ENCODE peak calls at places on chromosomes 1 and 21, in four cellular contexts. S, J, T and Y are unnamed samples. For H3K4me1, the result is how much of the 10 kb centered on the place peaks cover.

GRCh38 chr1:10170362-10170665 is 40.1 kb upstream of the KIF1B start:
- DNase-seq in S (peak), J (no peak), T (no peak), Y (peak)

GRCh38 chr1:112882271-112882744 is 73.7 kb downstream of the SLC16A1 start:
- DNase-seq in S (no peak), J (no peak), T (no peak), Y (no peak)

GRCh38 chr1:86779308-86780191 is 75.2 kb downstream of the SH3GLB1 start:
- DNase-seq in S (peak), J (no peak), T (no peak), Y (peak)

GRCh38 chr1:171998711-171999110 is 157.4 kb downstream of the DNM3 start:
- DNase-seq in S (no peak), J (no peak), T (no peak), Y (no peak)

GRCh38 chr1:52662645-52663313 is 29.8 kb downstream of the SHISAL2A start:
- DNase-seq in S (peak), J (peak), T (peak), Y (peak)

GRCh38 chr1:227944066-227944930 is 3.4 kb downstream of the WNT9A start:
- DNase-seq in S (peak), J (no peak), T (no peak), Y (no peak)

GRCh38 chr1:43053040-43053439 is 94.4 kb upstream of the SLC2A1 start:
- DNase-seq in S (no peak), J (no peak), T (no peak), Y (no peak)

GRCh38 chr1:110489406-110489805 is 29.6 kb downstream of the KCNA10 start:
- DNase-seq in S (no peak), J (no peak), T (no peak), Y (no peak)

GRCh38 chr1:36323636-36324321 is at the start of gene EVA1B:
- DNase-seq in S (peak), J (peak), T (peak), Y (peak)

GRCh38 chr1:172006660-172007059 is 165.4 kb downstream of the DNM3 start:
- DNase-seq in S (no peak), J (no peak), T (no peak), Y (no peak)

GRCh38 chr21:45386728-45387371 is 18.1 kb upstream of the COL18A1 start:
- DNase-seq in S (peak), J (no peak), T (no peak), Y (peak)

GRCh38 chr1:87612966-87613365 is 284.3 kb downstream of the LMO4 start:
- DNase-seq in S (peak), J (no peak), T (no peak), Y (peak)

GRCh38 chr1:94325379-94326302 is 88.3 kb upstream of the ARHGAP29 start:
- DNase-seq in S (no peak), J (no peak), T (no peak), Y (peak)

GRCh38 chr1:50568782-50569181 is 145.5 kb upstream of the DMRTA2 start:
- DNase-seq in S (no peak), J (peak), T (no peak), Y (no peak)

GRCh38 chr21:36639769-36640168 is 59.1 kb upstream of the SIM2 start:
- DNase-seq in S (no peak), J (no peak), T (no peak), Y (no peak)

GRCh38 chr1:243842154-243842553 is 7.9 kb downstream of the AKT3 start:
- DNase-seq in S (no peak), J (no peak), T (no peak), Y (no peak)

GRCh38 chr21:44544566-44544965 is 4.6 kb upstream of the KRTAP10-1 start:
- DNase-seq in S (no peak), J (no peak), T (no peak), Y (no peak)

GRCh38 chr1:243705585-243705984 is 144.5 kb downstream of the AKT3 start:
- DNase-seq in S (no peak), J (no peak), T (no peak), Y (no peak)

GRCh38 chr1:65792671-65793358 is at the start of gene PDE4B:
- DNase-seq in S (peak), J (peak), T (peak), Y (no peak)

GRCh38 chr1:92583821-92584760 is 97.4 kb upstream of the GFI1 start:
- DNase-seq in S (no peak), J (no peak), T (no peak), Y (no peak)

GRCh38 chr21:31221051-31221450 is 123.0 kb downstream of the TIAM1 start:
- DNase-seq in S (no peak), J (no peak), T (no peak), Y (no peak)

GRCh38 chr1:202966006-202966904 is 802 bp downstream of the CYB5R1 start:
- DNase-seq in S (no peak), J (no peak), T (no peak), Y (no peak)

GRCh38 chr1:157099633-157100009 is at the start of gene ETV3L:
- DNase-seq in S (no peak), J (peak), T (no peak), Y (no peak)

GRCh38 chr1:15501208-15502032 is 22.6 kb downstream of the CASP9 start:
- DNase-seq in S (peak), J (peak), T (peak), Y (peak)

GRCh38 chr1:169943963-169944526 is 50.3 kb upstream of the SCYL3 start:
- DNase-seq in S (no peak), J (no peak), T (no peak), Y (no peak)

GRCh38 chr1:209845405-209845725 is 17.6 kb downstream of the UTP25 start:
- DNase-seq in S (no peak), J (no peak), T (no peak), Y (no peak)

GRCh38 chr1:223620297-223620900 is 45.1 kb downstream of the CAPN8 start:
- DNase-seq in S (no peak), J (no peak), T (no peak), Y (no peak)

DNA sequence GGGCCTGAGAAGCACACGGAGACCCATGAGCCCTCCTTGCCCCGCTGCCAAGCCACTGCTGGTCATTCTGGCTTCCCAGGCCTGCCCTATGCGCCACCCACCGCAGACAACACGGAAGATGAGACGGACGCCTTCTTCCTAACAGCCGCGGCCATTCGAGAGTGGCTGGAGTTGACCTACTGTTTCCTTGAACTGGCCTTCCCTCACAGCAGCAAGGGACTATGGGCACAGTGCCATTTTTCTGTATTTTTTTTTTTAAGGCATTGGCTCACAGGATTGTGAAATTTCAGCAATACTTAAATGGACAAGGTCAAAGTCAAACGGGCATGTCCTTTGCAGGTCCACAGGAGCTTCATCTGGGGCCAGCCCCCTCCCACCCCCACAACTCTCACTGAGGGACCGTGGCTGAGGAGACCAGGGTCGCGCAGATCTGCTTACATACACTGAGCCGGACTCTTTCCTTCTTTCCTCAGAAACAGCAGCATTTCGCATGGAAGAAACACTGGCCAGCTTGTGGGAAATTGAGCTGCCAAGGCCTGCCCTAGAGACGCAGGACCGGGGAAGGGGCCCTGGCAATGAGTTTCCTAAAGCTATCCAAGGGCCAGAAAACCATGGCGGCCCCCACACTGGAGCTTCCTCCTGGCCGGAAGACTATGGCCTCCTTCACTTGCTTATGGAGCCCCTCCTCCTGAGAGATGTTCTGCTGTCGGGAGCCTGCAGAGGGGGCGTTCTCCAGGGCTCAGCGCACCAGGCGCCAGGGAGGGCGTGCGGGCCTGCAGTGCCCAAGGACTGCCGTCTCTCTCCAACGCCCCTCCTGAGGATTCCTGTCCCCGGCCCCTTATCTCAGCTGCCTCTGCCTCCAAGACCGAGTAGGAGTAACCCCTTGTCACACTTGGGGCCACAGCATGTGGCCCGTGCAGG is 98.9 kb downstream of the PGBD5 start:
- DNase-seq in S (no peak), J (no peak), T (no peak), Y (no peak)
- H3K27ac ChIP-seq in S (no peak), J (no peak), T (no peak), Y (no peak)

DNA sequence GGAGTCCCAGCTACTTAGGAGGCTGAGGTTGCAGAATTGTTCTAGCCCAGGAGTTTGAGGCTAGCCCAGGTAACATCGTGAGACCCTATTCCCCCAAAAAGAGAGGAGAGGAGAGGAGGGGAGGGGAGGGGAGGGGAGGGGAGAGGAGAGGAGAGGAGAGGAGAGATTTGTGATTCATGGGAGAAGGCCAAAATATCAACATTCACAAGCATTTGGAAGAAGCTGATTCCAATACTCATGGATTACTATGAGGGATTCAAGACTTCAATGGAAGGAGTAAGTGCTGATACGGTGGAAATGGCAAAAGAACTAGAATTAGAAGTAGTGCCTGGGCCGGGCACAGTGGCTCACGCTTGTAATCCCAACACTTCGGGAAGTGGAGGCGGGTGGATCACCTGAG is 187.8 kb downstream of the EIF4G3 start:
- DNase-seq in S (no peak), J (no peak), T (no peak), Y (no peak)
- H3K4me1 ChIP-seq in S (under half), J (under half), T (under half), Y (under half)

GRCh38 chr1:201283836-201284553 is 689 bp downstream of the PKP1 start:
- DNase-seq in S (no peak), J (no peak), T (no peak), Y (no peak)

GRCh38 chr1:201281573-201281972 is 1.7 kb upstream of the PKP1 start:
- DNase-seq in S (no peak), J (no peak), T (no peak), Y (no peak)

GRCh38 chr1:201282216-201282615 is 1.1 kb upstream of the PKP1 start:
- DNase-seq in S (no peak), J (no peak), T (no peak), Y (no peak)

GRCh38 chr1:201284636-201285035 is 1.3 kb downstream of the PKP1 start:
- DNase-seq in S (no peak), J (no peak), T (no peak), Y (no peak)

DNA sequence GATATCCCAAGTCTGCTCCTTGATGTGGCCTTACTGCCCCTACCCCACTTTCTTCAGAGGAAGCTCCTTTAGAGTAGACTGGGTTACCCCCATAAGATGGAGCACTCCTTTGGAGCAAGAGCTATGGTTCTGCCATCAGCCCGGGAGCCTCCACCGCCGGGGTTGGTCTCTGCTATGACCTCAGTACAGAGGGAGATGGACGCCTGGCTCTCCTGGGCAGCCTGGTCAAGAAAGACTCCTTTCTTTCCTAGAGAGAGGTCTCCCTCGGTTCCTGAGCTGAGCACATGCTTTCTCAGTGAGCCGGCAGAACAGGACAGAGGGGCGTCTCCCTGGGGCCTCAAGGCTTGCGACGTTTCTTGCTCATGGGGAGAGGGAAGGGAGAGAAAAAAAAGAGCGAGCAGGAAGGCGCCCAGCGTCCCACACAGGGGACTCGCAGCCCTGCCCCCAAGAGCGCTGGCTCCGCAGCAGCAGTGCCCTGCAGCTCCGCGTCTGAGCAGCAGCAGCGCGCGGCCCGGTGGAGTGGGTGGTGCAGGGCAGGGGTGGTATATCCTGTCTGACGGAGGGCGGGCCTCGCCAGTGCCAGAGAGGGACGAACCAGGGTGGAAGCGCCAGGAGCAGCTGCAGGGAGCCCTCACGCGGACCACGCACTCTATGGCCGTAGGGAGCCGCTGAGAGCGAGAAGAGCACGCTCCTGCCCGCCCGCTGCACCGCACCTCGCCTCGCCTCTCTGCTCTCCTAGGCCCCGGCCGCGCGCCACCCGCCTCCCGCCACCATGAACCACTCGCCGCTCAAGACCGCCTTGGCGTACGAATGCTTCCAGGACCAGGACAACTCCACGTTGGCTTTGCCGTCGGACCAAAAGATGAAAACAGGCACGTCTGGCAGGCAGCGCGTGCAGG is at the start of gene PKP1:
- DNase-seq in S (peak), J (peak), T (no peak), Y (peak)
- H2AFZ ChIP-seq in S (peak), J (peak), T (no peak), Y (peak)

GRCh38 chr1:103220503-103221095 is 112.3 kb upstream of the COL11A1 start:
- DNase-seq in S (no peak), J (no peak), T (no peak), Y (no peak)
- H3K27ac ChIP-seq in S (no peak), J (no peak), T (no peak), Y (no peak)

DNA sequence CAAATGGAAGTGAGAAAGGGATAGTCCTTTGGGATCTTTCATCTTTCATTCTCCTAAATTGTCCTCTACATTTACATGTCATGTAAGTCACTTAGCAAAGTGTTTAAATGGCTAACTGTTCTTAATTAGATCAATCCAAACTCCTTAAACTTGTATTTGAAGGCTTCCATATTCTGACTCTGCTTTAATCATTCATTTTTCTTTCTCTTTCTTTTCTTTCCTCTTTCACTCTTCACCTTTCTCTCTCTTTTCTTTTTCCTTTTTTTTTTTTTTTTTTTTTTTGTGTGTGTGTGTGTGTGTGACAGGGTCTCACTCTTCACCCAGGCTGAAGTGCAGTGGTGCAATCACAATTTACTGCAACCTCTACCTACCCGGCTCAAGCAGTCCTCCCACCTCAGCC is 71.7 kb downstream of the RPS27 start:
- DNase-seq in S (no peak), J (no peak), T (no peak), Y (no peak)
- H3K4me1 ChIP-seq in S (under half), J (under half), T (under half), Y (under half)

DNA sequence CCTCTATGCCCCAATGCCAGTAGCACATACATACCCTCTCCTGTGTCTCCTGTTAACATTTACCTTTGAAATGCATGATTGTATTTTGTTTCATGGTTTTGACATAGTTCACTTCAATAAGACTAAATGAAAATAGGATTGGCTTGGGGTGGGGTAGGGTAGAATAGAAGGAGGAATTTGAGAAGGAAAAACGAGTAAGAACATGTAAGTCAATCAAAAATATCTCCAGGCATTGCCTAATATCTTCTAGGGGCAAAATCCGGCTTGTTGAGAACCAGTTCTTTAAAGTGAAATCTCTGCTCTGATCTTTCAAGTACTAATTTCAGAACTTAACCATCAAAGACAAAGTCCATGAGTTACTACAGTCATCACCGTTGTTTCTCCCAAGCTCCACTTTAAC is 31.8 kb upstream of the RGS2 start:
- DNase-seq in S (no peak), J (no peak), T (no peak), Y (no peak)
- H2AFZ ChIP-seq in S (no peak), J (no peak), T (no peak), Y (no peak)

GRCh38 chr21:32307706-32308105 is 9.1 kb downstream of the MRAP start:
- DNase-seq in S (no peak), J (no peak), T (no peak), Y (no peak)

GRCh38 chr21:32308696-32309095 is 10.0 kb downstream of the MRAP start:
- DNase-seq in S (no peak), J (no peak), T (no peak), Y (no peak)

GRCh38 chr21:32311621-32312020 is 13.0 kb downstream of the MRAP start:
- DNase-seq in S (no peak), J (no peak), T (no peak), Y (no peak)

GRCh38 chr21:32312321-32312720 is 13.7 kb downstream of the MRAP start:
- DNase-seq in S (no peak), J (no peak), T (no peak), Y (no peak)

DNA sequence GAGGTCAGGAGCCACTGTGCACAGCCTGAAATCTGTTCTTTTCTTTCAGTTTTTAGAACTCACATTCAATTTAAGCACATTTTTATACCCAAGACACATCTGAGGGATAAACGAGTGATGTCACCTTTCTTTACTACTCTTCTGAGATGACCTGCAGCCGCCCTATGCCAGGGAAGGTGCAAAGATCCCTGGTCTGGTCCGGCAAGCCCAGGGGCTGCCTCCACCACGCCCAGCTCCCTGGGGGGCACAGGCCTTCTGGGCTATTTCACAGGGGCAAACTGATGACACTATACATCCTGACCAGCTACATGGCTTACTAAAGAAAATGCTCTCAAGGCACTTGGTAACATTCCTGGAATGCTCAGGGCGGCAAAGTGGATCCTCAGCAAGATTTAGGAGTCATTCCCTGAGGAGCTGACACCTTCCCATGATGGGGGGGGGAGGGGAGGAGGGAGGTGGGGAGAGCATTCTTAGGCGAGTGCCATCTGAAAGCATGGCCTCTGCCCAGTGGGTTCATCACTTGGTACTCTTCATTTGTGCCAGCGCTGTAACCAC is 11.3 kb downstream of the MRAP start:
- DNase-seq in S (no peak), J (no peak), T (no peak), Y (no peak)
- H3K27ac ChIP-seq in S (no peak), J (no peak), T (no peak), Y (no peak)

GRCh38 chr1:214793708-214794107 is 190.7 kb downstream of the CENPF start:
- DNase-seq in S (no peak), J (no peak), T (no peak), Y (no peak)
- H3K4me1 ChIP-seq in S (under half), J (under half), T (under half), Y (under half)